ENCODE peak calls at places on chromosomes 11 and 22, in seven cellular contexts. N is spleen, L is glutamatergic neuron, T is GM12865, Z is brain microvascular endothelial cell, H is body of pancreas, G is BJ. S is an unnamed sample.

GRCh38 chr11:60625262-60625661 is 74.2 kb upstream of the MS4A8 start:
- DNase-seq in N (no peak), L (no peak), T (peak; percentile 40), Z (peak; percentile 70), H (peak; percentile 45), G (peak; percentile 9), S (no peak)

GRCh38 chr11:82775736-82776346 is 42.2 kb upstream of the FAM181B start:
- DNase-seq in N (no peak), L (peak; percentile 39), T (peak; percentile 59), Z (peak; percentile 67), H (no peak), G (no peak), S (no peak)

GRCh38 chr22:46660604-46661201 is 40.5 kb downstream of the GRAMD4 start:
- DNase-seq in N (no peak), L (no peak), T (no peak), Z (no peak), H (peak; percentile 63), G (no peak), S (no peak)

GRCh38 chr11:29879560-29879959 is 137.3 kb downstream of the KCNA4 start:
- DNase-seq in N (no peak), L (no peak), T (no peak), Z (no peak), H (no peak), G (no peak), S (no peak)

GRCh38 chr11:70508231-70508480 is 109.8 kb downstream of the CTTN start:
- DNase-seq in N (no peak), L (no peak), T (no peak), Z (no peak), H (no peak), G (no peak), S (no peak)

GRCh38 chr11:8768625-8769333 is 86.2 kb downstream of the RPL27A start:
- DNase-seq in N (no peak), L (no peak), T (no peak), Z (peak; percentile 61), H (peak; percentile 74), G (no peak), S (no peak)

GRCh38 chr22:20805972-20806471 is 32.1 kb downstream of the SERPIND1 start:
- DNase-seq in N (no peak), L (no peak), T (no peak), Z (peak; percentile 33), H (no peak), G (no peak), S (no peak)

GRCh38 chr22:17412232-17412631 is 43.0 kb downstream of the CECR2 start:
- DNase-seq in N (no peak), L (peak; percentile 31), T (no peak), Z (no peak), H (no peak), G (no peak), S (no peak)

GRCh38 chr22:38751422-38752346 is 4.1 kb downstream of the SUN2 start:
- DNase-seq in N (peak; percentile 95), L (no peak), T (peak; percentile 93), Z (no peak), H (peak; percentile 41), G (no peak), S (peak; percentile 61)

GRCh38 chr11:100815787-100816330 is 128.8 kb downstream of the ARHGAP42 start:
- DNase-seq in N (no peak), L (no peak), T (no peak), Z (no peak), H (no peak), G (no peak), S (no peak)

GRCh38 chr11:100812517-100812916 is 125.4 kb downstream of the ARHGAP42 start:
- DNase-seq in N (no peak), L (no peak), T (no peak), Z (no peak), H (no peak), G (no peak), S (no peak)

GRCh38 chr11:100816823-100817222 is 129.7 kb downstream of the ARHGAP42 start:
- DNase-seq in N (no peak), L (no peak), T (no peak), Z (peak; percentile 24), H (no peak), G (no peak), S (no peak)

GRCh38 chr11:100821198-100821597 is 134.1 kb downstream of the ARHGAP42 start:
- DNase-seq in N (no peak), L (no peak), T (no peak), Z (no peak), H (no peak), G (no peak), S (no peak)

GRCh38 chr11:100817620-100818019 is 130.5 kb downstream of the ARHGAP42 start:
- DNase-seq in N (no peak), L (no peak), T (no peak), Z (no peak), H (no peak), G (no peak), S (no peak)
- TF ChIP-seq CTCF in N (no peak), L (peak; percentile 18), T (no peak), Z (peak; percentile 30), H (no peak), G (no peak), S (no peak)

GRCh38 chr11:34926101-34926830 is 9.8 kb downstream of the PDHX start:
- DNase-seq in N (no peak), L (no peak), T (peak; percentile 53), Z (peak; percentile 24), H (no peak), G (no peak), S (no peak)

GRCh38 chr11:34929794-34930763 is 13.7 kb downstream of the PDHX start:
- DNase-seq in N (no peak), L (no peak), T (no peak), Z (no peak), H (peak; percentile 60), G (no peak), S (no peak)

GRCh38 chr11:34928960-34929680 is 12.7 kb downstream of the PDHX start:
- DNase-seq in N (no peak), L (no peak), T (no peak), Z (no peak), H (no peak), G (no peak), S (no peak)

GRCh38 chr11:34926831-34927132 is 10.4 kb downstream of the PDHX start:
- DNase-seq in N (no peak), L (no peak), T (no peak), Z (no peak), H (no peak), G (no peak), S (no peak)

DNA sequence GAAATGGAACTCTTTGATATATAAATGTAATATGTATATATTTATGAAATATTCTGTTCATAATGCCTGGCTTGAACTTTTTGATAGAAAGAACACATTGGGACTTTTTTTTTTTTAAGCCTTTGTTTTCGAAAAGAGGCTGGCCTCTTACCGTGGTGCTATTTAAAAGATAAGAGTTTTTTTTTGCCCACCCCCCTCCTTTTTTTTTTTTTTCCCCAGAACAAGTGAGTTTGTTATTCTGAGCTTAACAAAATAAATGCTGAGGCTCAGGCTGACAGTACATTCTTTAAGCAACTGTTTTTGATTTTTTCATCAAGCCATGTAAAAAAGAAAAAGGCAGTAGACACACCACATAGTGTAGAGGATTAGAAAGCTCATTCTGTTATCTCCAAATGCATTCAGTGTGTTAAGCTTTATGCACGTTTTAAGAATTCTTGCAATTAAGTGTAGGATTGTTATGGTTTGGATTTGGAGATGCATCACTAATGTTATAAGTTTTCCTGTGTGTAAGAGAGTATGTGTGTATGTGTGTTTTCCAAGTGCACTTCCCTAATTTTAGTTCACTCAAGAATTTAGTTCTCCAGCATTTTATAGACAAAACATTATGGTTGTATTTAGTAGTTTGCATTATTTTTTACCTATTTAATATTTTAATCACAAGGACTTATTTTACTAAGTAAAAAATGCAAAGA is 12.0 kb downstream of the PDHX start:
- DNase-seq in N (no peak), L (no peak), T (no peak), Z (no peak), H (no peak), G (no peak), S (no peak)
- TF ChIP-seq CTCF in N (no peak), L (no peak), T (no peak), Z (no peak), H (no peak), G (no peak), S (no peak)

DNA sequence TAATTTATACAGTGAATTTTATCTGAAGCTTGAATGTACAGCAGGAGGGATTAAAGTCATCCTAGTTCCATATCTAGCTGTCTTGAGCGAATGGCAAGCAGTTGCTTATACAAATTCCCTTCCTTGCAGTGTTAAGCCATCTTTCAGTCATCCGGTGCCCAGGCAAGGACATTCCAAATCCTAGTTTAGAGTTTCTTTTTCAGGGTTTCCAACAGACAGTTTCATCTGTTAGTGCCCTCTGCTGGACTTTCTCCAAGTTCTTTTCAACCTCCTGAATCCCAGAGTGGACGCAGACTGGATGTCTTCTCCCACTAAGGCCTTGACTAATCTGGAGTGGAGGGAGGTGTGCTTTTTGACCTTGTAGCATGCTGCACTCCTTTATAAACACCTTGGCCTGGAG is 45.4 kb downstream of the GRAMD1B start:
- DNase-seq in N (no peak), L (no peak), T (no peak), Z (peak; percentile 50), H (no peak), G (no peak), S (no peak)
- TF ChIP-seq CTCF in N (no peak), L (peak; percentile 23), T (no peak), Z (peak; percentile 65), H (no peak), G (peak; percentile 22), S (no peak)

GRCh38 chr11:65911682-65912568 is 6.9 kb downstream of the C11orf68 start:
- DNase-seq in N (no peak), L (no peak), T (no peak), Z (no peak), H (peak; percentile 31), G (peak; percentile 67), S (no peak)
- TF ChIP-seq CTCF in N (peak; percentile 7), L (no peak), T (no peak), Z (peak; percentile 42), H (peak; percentile 19), G (peak; percentile 37), S (no peak)

DNA sequence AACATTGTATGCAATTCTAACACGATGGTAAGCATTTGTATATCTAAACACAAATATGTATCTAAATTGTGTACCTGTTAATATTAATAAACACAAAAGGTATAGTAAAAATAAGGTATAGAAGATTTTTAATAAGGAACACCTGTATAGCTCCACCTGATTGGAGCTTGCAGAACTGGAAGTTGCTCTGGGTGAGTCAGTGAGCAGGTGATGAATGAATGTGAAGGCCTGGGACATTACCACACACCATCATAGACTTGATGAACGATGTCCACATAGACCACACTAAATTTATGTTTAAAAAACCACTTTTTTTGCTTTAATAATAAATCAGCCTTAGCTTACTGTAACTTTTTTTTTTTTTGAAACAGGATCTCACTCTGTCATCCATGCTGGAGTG is 97.6 kb upstream of the CLMP start:
- DNase-seq in N (no peak), L (no peak), T (no peak), Z (no peak), H (no peak), G (no peak), S (no peak)
- TF ChIP-seq CTCF in N (no peak), L (no peak), T (no peak), Z (no peak), H (no peak), G (no peak), S (no peak)

S was measured in activated B cell treated with CpG ODN at 0.5 μM for 24 hours.